ENCODE peak calls at places on chromosomes 4 and X, in six cellular contexts. Q is mucosa of descending colon, U is sigmoid colon, T is brain microvascular endothelial cell, R is HFF-Myc, Y is GM12865. S is an unnamed sample.

GRCh38 chrX:37717708-37718107 is 32.1 kb downstream of the XK start:
- DNase-seq in Q (no peak), U (no peak), T (no peak), R (no peak), Y (no peak), S (no peak)

GRCh38 chr4:103158760-103159159 is 39.4 kb downstream of the CENPE start:
- DNase-seq in Q (no peak), U (no peak), T (no peak), R (no peak), Y (no peak), S (no peak)

GRCh38 chr4:144411119-144411518 is 234.8 kb upstream of the HHIP start:
- DNase-seq in Q (no peak), U (no peak), T (no peak), R (no peak), Y (peak; percentile 24), S (no peak)

GRCh38 chr4:118803253-118803652 is 32.7 kb downstream of the SEC24D start:
- DNase-seq in Q (no peak), U (no peak), T (no peak), R (no peak), Y (no peak), S (no peak)

GRCh38 chr4:6020633-6021032 is 2.4 kb upstream of the C4orf50 start:
- DNase-seq in Q (no peak), U (no peak), T (no peak), R (no peak), Y (no peak), S (no peak)

GRCh38 chr4:82560853-82561744 is 689 bp downstream of the TMEM150C start:
- DNase-seq in Q (no peak), U (no peak), T (no peak), R (no peak), Y (no peak), S (no peak)

GRCh38 chr4:46270986-46271596 is 118.8 kb downstream of the GABRA2 start:
- DNase-seq in Q (no peak), U (no peak), T (no peak), R (no peak), Y (peak; percentile 35), S (peak; percentile 10)

GRCh38 chr4:118989098-118990080 is 100.7 kb downstream of the SYNPO2 start:
- DNase-seq in Q (no peak), U (peak; percentile 75), T (peak; percentile 64), R (no peak), Y (peak; percentile 22), S (peak; percentile 65)

GRCh38 chr4:115648786-115649185 is 535.4 kb upstream of the NDST4 start:
- DNase-seq in Q (no peak), U (no peak), T (no peak), R (no peak), Y (no peak), S (no peak)

GRCh38 chr4:147528054-147528453 is 47.2 kb downstream of the EDNRA start:
- DNase-seq in Q (no peak), U (no peak), T (no peak), R (no peak), Y (no peak), S (no peak)

GRCh38 chrX:113124693-113125092 is 284.1 kb upstream of the AMOT start:
- DNase-seq in Q (no peak), U (no peak), T (no peak), R (no peak), Y (no peak), S (no peak)

GRCh38 chrX:151970661-151971060 is 3.8 kb downstream of the GABRE start:
- DNase-seq in Q (peak; percentile 10), U (peak; percentile 83), T (peak; percentile 82), R (peak; percentile 60), Y (no peak), S (peak; percentile 91)

GRCh38 chr4:127601029-127601428 is 31.7 kb upstream of the INTU start:
- DNase-seq in Q (no peak), U (no peak), T (no peak), R (no peak), Y (no peak), S (peak; percentile 25)
- TF ChIP-seq CTCF in Q (no peak), U (no peak), T (peak; percentile 23), R (peak; percentile 9), Y (no peak), S (peak; percentile 44)

DNA sequence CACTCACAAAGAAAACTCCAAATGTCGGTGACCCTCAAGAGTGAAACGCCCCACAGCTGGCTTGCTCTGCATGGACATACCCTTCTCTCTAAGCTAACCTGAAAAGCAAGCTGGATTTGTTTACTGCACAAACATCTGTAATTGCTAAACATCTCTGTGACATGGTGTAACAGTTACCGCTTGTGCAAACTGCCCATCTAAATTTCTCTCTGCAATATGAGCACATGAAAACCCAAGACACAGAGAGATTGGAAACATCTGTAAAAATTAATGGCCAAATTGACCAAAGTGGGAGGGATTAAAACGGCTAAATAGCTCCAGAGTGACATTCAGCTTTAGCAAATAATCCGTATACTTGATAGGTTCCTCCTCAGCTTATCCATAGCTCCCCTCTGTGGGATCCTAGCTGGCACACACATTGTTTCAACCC is 155.0 kb upstream of the MAP3K15 start:
- DNase-seq in Q (peak; percentile 32), U (no peak), T (no peak), R (peak; percentile 56), Y (no peak), S (peak; percentile 33)
- H3K4me3 ChIP-seq in Q (no peak overlapping the region), U (no peak overlapping the region), T (peak overlapping the region; percentile 62), R (peak overlapping the region; percentile 46), Y (no peak overlapping the region), S (peak overlapping the region; percentile 38)

GRCh38 chr4:7843831-7844230 is 95.8 kb downstream of the AFAP1 start:
- DNase-seq in Q (no peak), U (no peak), T (no peak), R (no peak), Y (no peak), S (no peak)

GRCh38 chr4:7845493-7846124 is 94.1 kb downstream of the AFAP1 start:
- DNase-seq in Q (no peak), U (peak; percentile 64), T (no peak), R (no peak), Y (no peak), S (peak; percentile 68)

GRCh38 chr4:7850489-7850888 is 89.2 kb downstream of the AFAP1 start:
- DNase-seq in Q (no peak), U (peak; percentile 48), T (no peak), R (no peak), Y (no peak), S (no peak)

GRCh38 chr4:7844247-7844991 is 95.2 kb downstream of the AFAP1 start:
- DNase-seq in Q (peak; percentile 89), U (peak; percentile 86), T (peak; percentile 95), R (peak; percentile 81), Y (peak; percentile 67), S (peak; percentile 92)

DNA sequence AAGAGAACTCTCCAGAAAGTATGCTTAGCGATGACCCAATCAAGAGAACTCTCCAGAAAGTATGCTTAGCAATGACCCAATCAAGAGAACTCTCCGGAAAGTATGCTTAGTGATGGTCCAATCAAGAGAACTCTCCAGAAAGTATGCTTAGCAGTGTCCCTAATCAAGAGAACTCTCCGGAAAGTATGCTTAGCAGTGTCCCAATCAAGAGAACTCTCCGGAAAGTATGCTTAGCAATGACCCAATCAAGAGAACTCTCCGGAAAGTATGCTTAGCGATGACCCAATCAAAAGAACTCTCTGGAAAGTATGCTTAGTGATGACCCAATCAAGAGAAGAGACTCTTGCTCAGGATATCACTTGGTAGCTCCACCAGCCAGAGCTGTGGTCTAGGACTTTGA is 92.5 kb downstream of the AFAP1 start:
- DNase-seq in Q (no peak), U (peak; percentile 8), T (no peak), R (no peak), Y (no peak), S (no peak)
- TF ChIP-seq CTCF in Q (no peak), U (no peak), T (no peak), R (no peak), Y (no peak), S (no peak)

GRCh38 chr4:186485621-186486062 is 69.7 kb downstream of the MTNR1A start:
- DNase-seq in Q (no peak), U (no peak), T (no peak), R (peak; percentile 5), Y (no peak), S (peak; percentile 14)

GRCh38 chr4:186483656-186484055 is 71.7 kb downstream of the MTNR1A start:
- DNase-seq in Q (no peak), U (no peak), T (no peak), R (no peak), Y (no peak), S (no peak)

GRCh38 chr4:186481998-186482790 is 73.2 kb downstream of the MTNR1A start:
- DNase-seq in Q (no peak), U (no peak), T (no peak), R (no peak), Y (no peak), S (no peak)

GRCh38 chr4:186487726-186488125 is 67.6 kb downstream of the MTNR1A start:
- DNase-seq in Q (no peak), U (no peak), T (no peak), R (no peak), Y (no peak), S (no peak)

GRCh38 chr4:186486172-186486571 is 69.2 kb downstream of the MTNR1A start:
- DNase-seq in Q (no peak), U (no peak), T (no peak), R (no peak), Y (no peak), S (peak; percentile 22)
- H3K4me3 ChIP-seq in Q (no peak overlapping the region), U (no peak overlapping the region), T (peak overlapping the region; percentile 33), R (no peak overlapping the region), Y (no peak overlapping the region), S (no peak overlapping the region)

GRCh38 chr4:90127223-90127705 is at the start of gene CCSER1:
- DNase-seq in Q (peak; percentile 80), U (peak; percentile 74), T (no peak), R (no peak), Y (peak; percentile 83), S (peak; percentile 73)
- TF ChIP-seq CTCF in Q (no peak), U (no peak), T (no peak), R (no peak), Y (no peak), S (no peak)

GRCh38 chr4:70734971-70735370 is 13.2 kb downstream of the RUFY3 start:
- DNase-seq in Q (no peak), U (no peak), T (no peak), R (no peak), Y (no peak), S (no peak)
- H3K4me3 ChIP-seq in Q (no peak overlapping the region), U (peak overlapping the region; percentile 4), T (peak overlapping the region; percentile 43), R (peak overlapping the region; percentile 22), Y (peak overlapping the region; percentile 11), S (peak overlapping the region; percentile 38)

S was measured in astrocyte of the spinal cord.